ENCODE peak calls at places on chromosomes 1 and 21, in nine cellular contexts. F is heart left ventricle, K is transverse colon, P is HCT116, T is upper lobe of left lung, W is ovary, X is spleen, C is breast epithelium, V is esophagus muscularis mucosa. U is an unnamed sample.
A peak's percentile ranks its signal among the peaks of the same experiment; 100 is the strongest.

GRCh38 chr1:98468111-98468717 is 193.3 kb upstream of the SNX7 start:
- DNase-seq in F (no peak), K (no peak), P (peak; percentile 44), T (no peak), W (no peak), X (no peak), C (no peak), V (no peak), U (no peak)

GRCh38 chr1:208241541-208241940 is 2.6 kb downstream of the PLXNA2 start:
- DNase-seq in F (no peak), K (no peak), P (no peak), T (no peak), W (no peak), X (no peak), C (no peak), V (no peak), U (no peak)

GRCh38 chr1:15076807-15077206 is 76.7 kb upstream of the TMEM51 start:
- DNase-seq in F (no peak), K (no peak), P (no peak), T (no peak), W (no peak), X (no peak), C (no peak), V (no peak), U (no peak)

GRCh38 chr1:82086739-82087138 is 286.0 kb downstream of the ADGRL2 start:
- DNase-seq in F (no peak), K (no peak), P (no peak), T (no peak), W (no peak), X (no peak), C (no peak), V (no peak), U (no peak)

GRCh38 chr1:15866696-15867687 is 19.5 kb downstream of the SPEN start:
- DNase-seq in F (no peak), K (no peak), P (no peak), T (no peak), W (no peak), X (no peak), C (no peak), V (no peak), U (no peak)

GRCh38 chr21:34008618-34009017 is 64.8 kb upstream of the MRPS6 start:
- DNase-seq in F (no peak), K (no peak), P (no peak), T (no peak), W (no peak), X (no peak), C (no peak), V (no peak), U (peak; percentile 55)

GRCh38 chr21:42513985-42514882 is 582 bp downstream of the SLC37A1 start:
- DNase-seq in F (peak; percentile 67), K (peak; percentile 74), P (no peak), T (peak; percentile 61), W (peak; percentile 55), X (peak; percentile 91), C (no peak), V (no peak), U (peak; percentile 34)

GRCh38 chr1:209505044-209505443 is 78.5 kb upstream of the CAMK1G start:
- DNase-seq in F (no peak), K (no peak), P (no peak), T (no peak), W (no peak), X (no peak), C (no peak), V (peak; percentile 64), U (no peak)

GRCh38 chr1:117178756-117179155 is 32.0 kb downstream of the VTCN1 start:
- DNase-seq in F (no peak), K (no peak), P (no peak), T (no peak), W (no peak), X (no peak), C (no peak), V (no peak), U (no peak)

GRCh38 chr1:145959333-145959732 is 1.5 kb upstream of the LIX1L start:
- DNase-seq in F (no peak), K (no peak), P (no peak), T (no peak), W (no peak), X (no peak), C (no peak), V (no peak), U (no peak)

GRCh38 chr1:145956776-145957442 is 908 bp downstream of the LIX1L start:
- DNase-seq in F (peak; percentile 64), K (no peak), P (no peak), T (no peak), W (peak; percentile 61), X (no peak), C (no peak), V (no peak), U (peak; percentile 62)

GRCh38 chr1:145956361-145956760 is 1.5 kb downstream of the LIX1L start:
- DNase-seq in F (no peak), K (no peak), P (no peak), T (no peak), W (no peak), X (no peak), C (no peak), V (no peak), U (no peak)

GRCh38 chr1:145958734-145959133 is 917 bp upstream of the LIX1L start:
- DNase-seq in F (no peak), K (no peak), P (no peak), T (no peak), W (no peak), X (no peak), C (no peak), V (no peak), U (no peak)

GRCh38 chr1:145957443-145958319 is at the start of gene LIX1L:
- DNase-seq in F (peak; percentile 98), K (peak; percentile 96), P (peak; percentile 90), T (peak; percentile 98), W (peak; percentile 95), X (peak; percentile 99), C (peak; percentile 94), V (peak; percentile 98), U (peak; percentile 97)
- TF ChIP-seq POLR2A in F (peak; percentile 85), K (peak; percentile 73), P (peak; percentile 58), T (peak; percentile 85), W (peak; percentile 86), X (peak; percentile 38), C (no peak), V (peak; percentile 84), U (peak; percentile 46)

DNA sequence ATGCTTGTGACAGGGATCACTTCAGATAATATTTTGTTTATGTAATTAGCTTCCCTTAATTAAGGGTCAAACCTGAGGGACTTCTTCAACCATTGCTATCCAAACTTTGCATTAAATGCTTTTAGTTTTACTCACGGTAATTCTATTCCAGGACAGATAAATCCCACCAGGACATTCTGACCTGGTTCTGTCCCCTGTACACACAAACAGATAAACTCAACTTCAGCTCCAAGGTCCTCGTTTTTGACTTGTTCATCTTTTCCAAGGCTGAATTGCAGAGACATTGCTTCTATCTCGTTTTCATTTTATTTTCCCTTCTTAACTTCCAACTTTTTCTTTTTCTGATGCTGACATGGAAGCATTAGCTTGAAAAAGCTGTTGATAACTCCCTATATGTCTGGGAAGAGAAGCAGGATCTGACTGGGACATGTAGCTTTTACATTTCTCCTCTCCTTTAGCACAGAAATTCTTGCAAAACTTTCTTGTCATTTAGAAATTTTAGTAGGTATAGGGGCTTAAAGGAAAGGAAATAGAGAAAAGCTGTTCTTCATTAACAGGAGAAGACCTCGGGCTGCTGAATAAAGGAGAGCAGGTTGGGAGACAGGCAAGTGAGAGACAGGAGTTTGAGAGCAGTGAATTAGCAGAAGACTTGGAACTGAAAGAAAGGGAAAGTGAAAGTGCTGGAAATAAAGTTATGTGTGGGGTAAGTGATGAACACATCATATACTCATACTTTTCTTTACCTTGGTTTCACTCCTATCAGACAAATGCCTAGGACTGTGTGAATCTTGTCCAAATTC is 231.7 kb upstream of the B3GALT2 start:
- DNase-seq in F (no peak), K (no peak), P (no peak), T (no peak), W (no peak), X (no peak), C (no peak), V (no peak), U (no peak)
- TF ChIP-seq POLR2A in F (no peak), K (no peak), P (no peak), T (no peak), W (no peak), X (no peak), C (no peak), V (no peak), U (no peak)

DNA sequence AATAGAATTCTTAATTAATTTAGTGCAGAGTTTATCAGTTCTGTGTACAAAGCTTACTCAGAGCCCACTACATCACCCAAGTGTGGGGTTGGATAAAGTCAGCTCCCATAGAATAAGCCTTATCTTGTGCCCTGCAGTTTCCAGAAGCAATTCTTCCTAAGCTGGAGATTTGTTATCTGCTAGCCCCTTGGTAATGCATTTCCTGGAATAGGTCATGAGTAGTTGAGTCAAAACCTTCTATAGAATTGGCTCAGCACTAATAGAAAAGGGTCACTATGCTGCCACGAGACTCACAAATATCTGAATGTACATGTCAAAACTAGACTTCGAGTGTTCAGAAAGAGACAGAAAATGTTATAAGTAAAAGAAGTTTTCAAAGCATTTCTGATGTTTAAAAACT is 434.2 kb upstream of the RUNX1 start:
- DNase-seq in F (no peak), K (no peak), P (no peak), T (no peak), W (no peak), X (no peak), C (no peak), V (no peak), U (no peak)
- TF ChIP-seq POLR2A in F (no peak), K (no peak), P (no peak), T (no peak), W (no peak), X (no peak), C (no peak), V (no peak), U (no peak)

DNA sequence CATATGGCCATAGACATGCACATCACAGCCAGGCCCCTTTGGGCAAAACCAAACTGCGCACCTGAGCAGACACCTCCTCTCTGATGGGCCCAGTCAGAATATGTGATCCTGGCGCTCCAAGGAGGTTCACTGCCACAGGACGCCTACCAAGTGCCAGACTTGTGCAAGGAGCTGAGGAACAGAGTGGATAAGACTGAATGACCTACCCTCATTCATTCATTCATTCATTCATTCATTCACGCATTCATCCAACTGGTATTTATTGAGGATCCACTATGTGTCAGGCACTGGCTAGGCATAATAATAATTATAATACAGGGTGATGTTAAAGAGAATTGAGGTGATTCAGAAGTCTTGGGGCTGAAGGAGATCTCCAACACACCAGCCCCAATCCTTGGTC is 2.4 kb upstream of the IGSF21 start:
- DNase-seq in F (no peak), K (no peak), P (no peak), T (no peak), W (no peak), X (no peak), C (no peak), V (no peak), U (no peak)
- TF ChIP-seq POLR2A in F (no peak), K (no peak), P (no peak), T (no peak), W (no peak), X (no peak), C (no peak), V (no peak), U (no peak)